ENCODE peak calls at places on chromosome 5, in six cellular contexts. One of them, this sample, is unnamed.

GRCh38 chr5:146466521-146467349 is 19.6 kb downstream of the TCERG1 start:
- DNase-seq in neuronal stem cell: no peak
- DNase-seq in mesenchymal stem cell: peak
- DNase-seq in H1: no peak
- DNase-seq in H9: no peak
- DNase-seq in trophoblast cell: no peak
- DNase-seq in this sample: peak

GRCh38 chr5:159899067-159900049 is 16.9 kb upstream of the ADRA1B start:
- DNase-seq in neuronal stem cell: no peak
- DNase-seq in mesenchymal stem cell: peak
- DNase-seq in H1: no peak
- DNase-seq in H9: no peak
- DNase-seq in trophoblast cell: no peak
- DNase-seq in this sample: peak

GRCh38 chr5:28914302-28914701 is 1875.9 kb upstream of the CDH9 start:
- DNase-seq in neuronal stem cell: no peak
- DNase-seq in mesenchymal stem cell: no peak
- DNase-seq in H1: no peak
- DNase-seq in H9: no peak
- DNase-seq in trophoblast cell: no peak
- DNase-seq in this sample: no peak

GRCh38 chr5:128498844-128499455 is 39.1 kb downstream of the FBN2 start:
- DNase-seq in neuronal stem cell: no peak
- DNase-seq in mesenchymal stem cell: peak
- DNase-seq in H1: no peak
- DNase-seq in H9: no peak
- DNase-seq in trophoblast cell: peak
- DNase-seq in this sample: peak

GRCh38 chr5:124596595-124597388 is 149.6 kb downstream of the ZNF608 start:
- DNase-seq in neuronal stem cell: no peak
- DNase-seq in mesenchymal stem cell: peak
- DNase-seq in H1: no peak
- DNase-seq in H9: no peak
- DNase-seq in trophoblast cell: no peak
- DNase-seq in this sample: peak

GRCh38 chr5:43416233-43416987 is 4.2 kb upstream of the CCL28 start:
- DNase-seq in neuronal stem cell: no peak
- DNase-seq in mesenchymal stem cell: no peak
- DNase-seq in H1: no peak
- DNase-seq in H9: no peak
- DNase-seq in trophoblast cell: no peak
- DNase-seq in this sample: no peak

GRCh38 chr5:132714456-132715307 is 22.7 kb downstream of the KIF3A start:
- DNase-seq in neuronal stem cell: no peak
- DNase-seq in mesenchymal stem cell: peak
- DNase-seq in H1: no peak
- DNase-seq in H9: no peak
- DNase-seq in trophoblast cell: no peak
- DNase-seq in this sample: peak

GRCh38 chr5:9165567-9165966 is 380.3 kb downstream of the SEMA5A start:
- DNase-seq in neuronal stem cell: peak
- DNase-seq in mesenchymal stem cell: no peak
- DNase-seq in H1: no peak
- DNase-seq in H9: no peak
- DNase-seq in trophoblast cell: no peak
- DNase-seq in this sample: no peak

GRCh38 chr5:10691826-10692785 is 68.9 kb downstream of the DAP start:
- DNase-seq in neuronal stem cell: no peak
- DNase-seq in mesenchymal stem cell: peak
- DNase-seq in H1: no peak
- DNase-seq in H9: no peak
- DNase-seq in trophoblast cell: peak
- DNase-seq in this sample: peak

GRCh38 chr5:54658014-54658413 is 140.5 kb downstream of the SNX18 start:
- DNase-seq in neuronal stem cell: no peak
- DNase-seq in mesenchymal stem cell: peak
- DNase-seq in H1: no peak
- DNase-seq in H9: no peak
- DNase-seq in trophoblast cell: no peak
- DNase-seq in this sample: peak

GRCh38 chr5:151947924-151948323 is 23.3 kb upstream of the GLRA1 start:
- DNase-seq in neuronal stem cell: no peak
- DNase-seq in mesenchymal stem cell: no peak
- DNase-seq in H1: no peak
- DNase-seq in H9: no peak
- DNase-seq in trophoblast cell: no peak
- DNase-seq in this sample: no peak

GRCh38 chr5:109585012-109585599 is 104.6 kb upstream of the MAN2A1 start:
- DNase-seq in neuronal stem cell: no peak
- DNase-seq in mesenchymal stem cell: peak
- DNase-seq in H1: no peak
- DNase-seq in H9: no peak
- DNase-seq in trophoblast cell: peak
- DNase-seq in this sample: no peak

GRCh38 chr5:88058625-88059024 is 210.0 kb downstream of the TMEM161B start:
- DNase-seq in neuronal stem cell: no peak
- DNase-seq in mesenchymal stem cell: no peak
- DNase-seq in H1: no peak
- DNase-seq in H9: no peak
- DNase-seq in trophoblast cell: no peak
- DNase-seq in this sample: no peak

GRCh38 chr5:40841068-40841805 is at the start of gene CARD6:
- DNase-seq in neuronal stem cell: no peak
- DNase-seq in mesenchymal stem cell: peak
- DNase-seq in H1: no peak
- DNase-seq in H9: no peak
- DNase-seq in trophoblast cell: no peak
- DNase-seq in this sample: peak

GRCh38 chr5:24103624-24104023 is 541.2 kb downstream of the CDH10 start:
- DNase-seq in neuronal stem cell: no peak
- DNase-seq in mesenchymal stem cell: no peak
- DNase-seq in H1: no peak
- DNase-seq in H9: no peak
- DNase-seq in trophoblast cell: no peak
- DNase-seq in this sample: no peak

GRCh38 chr5:132257131-132258101 is at the start of gene PDLIM4:
- DNase-seq in neuronal stem cell: peak
- DNase-seq in mesenchymal stem cell: peak
- DNase-seq in H1: no peak
- DNase-seq in H9: peak
- DNase-seq in trophoblast cell: no peak
- DNase-seq in this sample: no peak

GRCh38 chr5:170201311-170201710 is 31.5 kb upstream of the C5orf58 start:
- DNase-seq in neuronal stem cell: no peak
- DNase-seq in mesenchymal stem cell: no peak
- DNase-seq in H1: no peak
- DNase-seq in H9: no peak
- DNase-seq in trophoblast cell: no peak
- DNase-seq in this sample: no peak

GRCh38 chr5:170305646-170306025 is 8.1 kb upstream of the LCP2 start:
- DNase-seq in neuronal stem cell: no peak
- DNase-seq in mesenchymal stem cell: no peak
- DNase-seq in H1: no peak
- DNase-seq in H9: no peak
- DNase-seq in trophoblast cell: no peak
- DNase-seq in this sample: no peak

GRCh38 chr5:85049020-85049419 is 664.3 kb upstream of the EDIL3 start:
- DNase-seq in neuronal stem cell: peak
- DNase-seq in mesenchymal stem cell: peak
- DNase-seq in H1: no peak
- DNase-seq in H9: peak
- DNase-seq in trophoblast cell: peak
- DNase-seq in this sample: peak

GRCh38 chr5:74309050-74309449 is 331.5 kb downstream of the ENC1 start:
- DNase-seq in neuronal stem cell: no peak
- DNase-seq in mesenchymal stem cell: no peak
- DNase-seq in H1: no peak
- DNase-seq in H9: no peak
- DNase-seq in trophoblast cell: no peak
- DNase-seq in this sample: no peak

GRCh38 chr5:93428868-93429267 is 152.2 kb downstream of the NR2F1-AS1 start:
- DNase-seq in neuronal stem cell: no peak
- DNase-seq in mesenchymal stem cell: peak
- DNase-seq in H1: no peak
- DNase-seq in H9: no peak
- DNase-seq in trophoblast cell: no peak
- DNase-seq in this sample: peak

GRCh38 chr5:1655496-1656270 is 131.9 kb upstream of the LPCAT1 start:
- DNase-seq in neuronal stem cell: no peak
- DNase-seq in mesenchymal stem cell: no peak
- DNase-seq in H1: no peak
- DNase-seq in H9: peak
- DNase-seq in trophoblast cell: no peak
- DNase-seq in this sample: no peak

GRCh38 chr5:134578578-134579283 is 53.3 kb downstream of the JADE2 start:
- DNase-seq in neuronal stem cell: no peak
- DNase-seq in mesenchymal stem cell: no peak
- DNase-seq in H1: no peak
- DNase-seq in H9: no peak
- DNase-seq in trophoblast cell: no peak
- DNase-seq in this sample: no peak

GRCh38 chr5:73318308-73318719 is 130.3 kb downstream of the FOXD1 start:
- DNase-seq in neuronal stem cell: no peak
- DNase-seq in mesenchymal stem cell: no peak
- DNase-seq in H1: no peak
- DNase-seq in H9: no peak
- DNase-seq in trophoblast cell: peak
- DNase-seq in this sample: peak

GRCh38 chr5:159907689-159908088 is 8.6 kb upstream of the ADRA1B start:
- DNase-seq in neuronal stem cell: no peak
- DNase-seq in mesenchymal stem cell: no peak
- DNase-seq in H1: no peak
- DNase-seq in H9: no peak
- DNase-seq in trophoblast cell: no peak
- DNase-seq in this sample: no peak

DNA sequence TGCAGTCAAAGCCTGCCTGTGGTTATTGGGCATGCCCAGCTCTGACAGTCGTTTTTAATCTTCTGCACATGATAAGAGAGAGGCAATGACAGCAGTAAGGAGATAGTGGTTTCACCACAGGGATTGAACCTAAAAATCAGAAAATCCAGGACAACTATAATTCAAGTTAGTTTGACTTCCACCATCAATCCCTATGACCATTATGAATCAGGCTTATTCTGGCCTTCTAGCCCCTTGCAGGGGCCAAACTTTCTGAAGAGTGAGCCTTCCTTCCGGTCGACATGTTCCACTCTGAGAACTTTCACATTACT is 782.9 kb upstream of the NUDT12 start:
- DNase-seq in neuronal stem cell: no peak
- DNase-seq in mesenchymal stem cell: no peak
- DNase-seq in H1: no peak
- DNase-seq in H9: no peak
- DNase-seq in trophoblast cell: no peak
- DNase-seq in this sample: no peak
- H3K4me2 ChIP-seq in neuronal stem cell: no peak
- H3K4me2 ChIP-seq in mesenchymal stem cell: peak
- H3K4me2 ChIP-seq in H1: no peak
- H3K4me2 ChIP-seq in H9: no peak
- H3K4me2 ChIP-seq in trophoblast cell: no peak
- H3K4me2 ChIP-seq in this sample: no peak

GRCh38 chr5:50711280-50711679 is 44.8 kb downstream of the PARP8 start:
- DNase-seq in neuronal stem cell: no peak
- DNase-seq in mesenchymal stem cell: peak
- DNase-seq in H1: no peak
- DNase-seq in H9: no peak
- DNase-seq in trophoblast cell: no peak
- DNase-seq in this sample: peak
- H4K91ac ChIP-seq in neuronal stem cell: no peak
- H4K91ac ChIP-seq in mesenchymal stem cell: no peak
- H4K91ac ChIP-seq in H1: no peak
- H4K91ac ChIP-seq in H9: no peak
- H4K91ac ChIP-seq in trophoblast cell: no peak
- H4K91ac ChIP-seq in this sample: no peak

DNA sequence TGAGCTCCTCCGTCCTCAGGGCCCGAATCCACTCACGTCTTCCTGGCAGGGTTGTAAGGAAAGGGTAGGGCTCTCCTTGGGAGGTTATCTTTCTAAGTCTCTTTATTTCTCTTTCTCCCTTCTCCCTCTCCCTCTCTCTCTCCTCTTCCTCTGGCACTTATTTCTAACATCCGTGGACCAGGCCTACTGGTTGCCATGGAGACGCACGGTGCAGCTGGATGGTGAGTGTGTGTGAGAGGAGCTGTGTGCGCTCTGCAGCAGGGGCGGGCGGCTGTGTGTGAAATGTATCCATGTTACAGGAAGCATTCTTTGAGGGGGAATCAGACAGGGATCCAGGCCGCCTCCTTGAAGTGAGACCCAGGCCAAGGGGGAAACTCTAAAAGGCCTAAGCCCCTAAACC is 32.2 kb downstream of the PCDH1 start:
- DNase-seq in neuronal stem cell: peak
- DNase-seq in mesenchymal stem cell: peak
- DNase-seq in H1: no peak
- DNase-seq in H9: peak
- DNase-seq in trophoblast cell: peak
- DNase-seq in this sample: peak
- H3K4me2 ChIP-seq in neuronal stem cell: peak
- H3K4me2 ChIP-seq in mesenchymal stem cell: no peak
- H3K4me2 ChIP-seq in H1: peak
- H3K4me2 ChIP-seq in H9: peak
- H3K4me2 ChIP-seq in trophoblast cell: no peak
- H3K4me2 ChIP-seq in this sample: no peak

GRCh38 chr5:165502893-165503696 is 1997.7 kb downstream of the MAT2B start:
- DNase-seq in neuronal stem cell: no peak
- DNase-seq in mesenchymal stem cell: peak
- DNase-seq in H1: no peak
- DNase-seq in H9: no peak
- DNase-seq in trophoblast cell: peak
- DNase-seq in this sample: peak

GRCh38 chr5:165508861-165509260 is 2003.4 kb downstream of the MAT2B start:
- DNase-seq in neuronal stem cell: no peak
- DNase-seq in mesenchymal stem cell: no peak
- DNase-seq in H1: no peak
- DNase-seq in H9: no peak
- DNase-seq in trophoblast cell: no peak
- DNase-seq in this sample: no peak

GRCh38 chr5:165504716-165505115 is 1999.3 kb downstream of the MAT2B start:
- DNase-seq in neuronal stem cell: no peak
- DNase-seq in mesenchymal stem cell: no peak
- DNase-seq in H1: no peak
- DNase-seq in H9: no peak
- DNase-seq in trophoblast cell: no peak
- DNase-seq in this sample: no peak

GRCh38 chr5:165508286-165508685 is 2002.9 kb downstream of the MAT2B start:
- DNase-seq in neuronal stem cell: no peak
- DNase-seq in mesenchymal stem cell: peak
- DNase-seq in H1: no peak
- DNase-seq in H9: no peak
- DNase-seq in trophoblast cell: no peak
- DNase-seq in this sample: no peak
- H4K91ac ChIP-seq in neuronal stem cell: no peak
- H4K91ac ChIP-seq in mesenchymal stem cell: no peak
- H4K91ac ChIP-seq in H1: no peak
- H4K91ac ChIP-seq in H9: no peak
- H4K91ac ChIP-seq in trophoblast cell: no peak
- H4K91ac ChIP-seq in this sample: no peak

GRCh38 chr5:52999357-52999949 is 10.3 kb downstream of the ITGA2 start:
- DNase-seq in neuronal stem cell: no peak
- DNase-seq in mesenchymal stem cell: peak
- DNase-seq in H1: no peak
- DNase-seq in H9: no peak
- DNase-seq in trophoblast cell: peak
- DNase-seq in this sample: peak
- H3K4me2 ChIP-seq in neuronal stem cell: no peak
- H3K4me2 ChIP-seq in mesenchymal stem cell: no peak
- H3K4me2 ChIP-seq in H1: no peak
- H3K4me2 ChIP-seq in H9: no peak
- H3K4me2 ChIP-seq in trophoblast cell: no peak
- H3K4me2 ChIP-seq in this sample: peak

This sample was measured in IMR-90.